ENCODE peak calls at places on chromosomes 1 and 21, in four cellular contexts. One of them, this sample, is unnamed.

GRCh38 chr1:55448261-55448660 is 233.1 kb upstream of the USP24 start:
- DNase-seq in hypothalamus: no peak
- DNase-seq in stimulated activated CD4-positive, alpha-beta T cell treated with anti-CD3 and anti-CD28 coated beads, Interleukin-2, amount 100 ng/mL, for 48 hours: no peak
- DNase-seq in HT-29: no peak
- DNase-seq in this sample: no peak

GRCh38 chr1:156475568-156476500 is 24.7 kb downstream of the MEF2D start:
- DNase-seq in hypothalamus: peak
- DNase-seq in stimulated activated CD4-positive, alpha-beta T cell treated with anti-CD3 and anti-CD28 coated beads, Interleukin-2, amount 100 ng/mL, for 48 hours: no peak
- DNase-seq in HT-29: no peak
- DNase-seq in this sample: no peak

GRCh38 chr1:91129458-91129857 is 107.6 kb upstream of the ZNF644 start:
- DNase-seq in hypothalamus: no peak
- DNase-seq in stimulated activated CD4-positive, alpha-beta T cell treated with anti-CD3 and anti-CD28 coated beads, Interleukin-2, amount 100 ng/mL, for 48 hours: no peak
- DNase-seq in HT-29: no peak
- DNase-seq in this sample: no peak

GRCh38 chr1:7940745-7941436 is at the start of gene TNFRSF9:
- DNase-seq in hypothalamus: no peak
- DNase-seq in stimulated activated CD4-positive, alpha-beta T cell treated with anti-CD3 and anti-CD28 coated beads, Interleukin-2, amount 100 ng/mL, for 48 hours: peak
- DNase-seq in HT-29: no peak
- DNase-seq in this sample: no peak

GRCh38 chr21:32238063-32238462 is 40.8 kb downstream of the MIS18A start:
- DNase-seq in hypothalamus: no peak
- DNase-seq in stimulated activated CD4-positive, alpha-beta T cell treated with anti-CD3 and anti-CD28 coated beads, Interleukin-2, amount 100 ng/mL, for 48 hours: no peak
- DNase-seq in HT-29: no peak
- DNase-seq in this sample: no peak

GRCh38 chr1:7580923-7581753 is 190.0 kb upstream of the VAMP3 start:
- DNase-seq in hypothalamus: no peak
- DNase-seq in stimulated activated CD4-positive, alpha-beta T cell treated with anti-CD3 and anti-CD28 coated beads, Interleukin-2, amount 100 ng/mL, for 48 hours: no peak
- DNase-seq in HT-29: no peak
- DNase-seq in this sample: no peak

GRCh38 chr1:68173283-68174172 is 58.8 kb downstream of the WLS start:
- DNase-seq in hypothalamus: no peak
- DNase-seq in stimulated activated CD4-positive, alpha-beta T cell treated with anti-CD3 and anti-CD28 coated beads, Interleukin-2, amount 100 ng/mL, for 48 hours: no peak
- DNase-seq in HT-29: no peak
- DNase-seq in this sample: no peak

GRCh38 chr1:226665505-226666163 is 73.4 kb downstream of the ITPKB start:
- DNase-seq in hypothalamus: no peak
- DNase-seq in stimulated activated CD4-positive, alpha-beta T cell treated with anti-CD3 and anti-CD28 coated beads, Interleukin-2, amount 100 ng/mL, for 48 hours: no peak
- DNase-seq in HT-29: no peak
- DNase-seq in this sample: no peak

GRCh38 chr1:215263636-215264035 is 181.1 kb downstream of the KCNK2 start:
- DNase-seq in hypothalamus: no peak
- DNase-seq in stimulated activated CD4-positive, alpha-beta T cell treated with anti-CD3 and anti-CD28 coated beads, Interleukin-2, amount 100 ng/mL, for 48 hours: no peak
- DNase-seq in HT-29: no peak
- DNase-seq in this sample: no peak

GRCh38 chr21:45404726-45405270 is at the start of gene COL18A1:
- DNase-seq in hypothalamus: no peak
- DNase-seq in stimulated activated CD4-positive, alpha-beta T cell treated with anti-CD3 and anti-CD28 coated beads, Interleukin-2, amount 100 ng/mL, for 48 hours: peak
- DNase-seq in HT-29: no peak
- DNase-seq in this sample: no peak

GRCh38 chr1:39688706-39689105 is 2.5 kb downstream of the HPCAL4 start:
- DNase-seq in hypothalamus: no peak
- DNase-seq in stimulated activated CD4-positive, alpha-beta T cell treated with anti-CD3 and anti-CD28 coated beads, Interleukin-2, amount 100 ng/mL, for 48 hours: no peak
- DNase-seq in HT-29: no peak
- DNase-seq in this sample: no peak

GRCh38 chr1:46530791-46531409 is 20.5 kb downstream of the KNCN start:
- DNase-seq in hypothalamus: no peak
- DNase-seq in stimulated activated CD4-positive, alpha-beta T cell treated with anti-CD3 and anti-CD28 coated beads, Interleukin-2, amount 100 ng/mL, for 48 hours: no peak
- DNase-seq in HT-29: peak
- DNase-seq in this sample: no peak

This sample was measured in HL-60.